ENCODE peak calls at places on chromosome 22, in six cellular contexts. C, X, P, Q, L and J are unnamed samples. For H3K4me1, the result is how much of the 10 kb centered on the place peaks cover.

GRCh38 chr22:30036656-30037055 is 43.6 kb upstream of the HORMAD2 start:
- DNase-seq in Q (no peak), X (no peak), C (peak), L (no peak), P (peak), J (no peak)

GRCh38 chr22:48139776-48140175 is 1377.3 kb downstream of the TBC1D22A start:
- DNase-seq in X (no peak), L (no peak), Q (no peak), P (no peak), C (no peak), J (no peak)

GRCh38 chr22:25900880-25901279 is 158.9 kb downstream of the MYO18B start:
- DNase-seq in C (no peak), L (no peak), Q (no peak), P (no peak), X (no peak), J (no peak)

GRCh38 chr22:29994027-29994715 is 86.1 kb upstream of the HORMAD2 start:
- DNase-seq in L (no peak), X (no peak), P (no peak), Q (no peak), C (no peak), J (no peak)

GRCh38 chr22:45865561-45866397 is 111.2 kb downstream of the WNT7B start:
- DNase-seq in X (no peak), Q (no peak), C (no peak), P (no peak), L (peak), J (no peak)

GRCh38 chr22:44930016-44930710 is 79.6 kb downstream of the PHF21B start:
- DNase-seq in C (no peak), Q (no peak), P (no peak), L (no peak), X (no peak), J (no peak)

GRCh38 chr22:47990486-47990885 is 1228.0 kb downstream of the TBC1D22A start:
- DNase-seq in C (no peak), X (no peak), P (no peak), Q (no peak), L (no peak), J (no peak)

GRCh38 chr22:30830907-30831306 is 136.2 kb downstream of the OSBP2 start:
- DNase-seq in P (no peak), L (peak), X (no peak), C (peak), Q (peak), J (no peak)

GRCh38 chr22:45948081-45948648 is 28.8 kb downstream of the WNT7B start:
- DNase-seq in P (no peak), L (no peak), X (no peak), Q (no peak), C (no peak), J (no peak)

GRCh38 chr22:40764743-40765441 is 54.3 kb downstream of the SLC25A17 start:
- DNase-seq in L (no peak), C (no peak), P (no peak), X (no peak), Q (no peak), J (no peak)

GRCh38 chr22:17717708-17718107 is 56.6 kb downstream of the BID start:
- DNase-seq in C (no peak), L (no peak), Q (no peak), X (no peak), P (no peak), J (no peak)

GRCh38 chr22:44530106-44530505 is 32.1 kb upstream of the RTL6 start:
- DNase-seq in X (peak), L (peak), C (no peak), Q (no peak), P (no peak), J (no peak)

GRCh38 chr22:46058591-46059519 is 81.9 kb upstream of the WNT7B start:
- DNase-seq in C (no peak), L (peak), Q (peak), X (peak), P (no peak), J (peak)

GRCh38 chr22:18110194-18110943 is at the start of gene TUBA8:
- DNase-seq in C (no peak), L (peak), X (peak), P (peak), Q (peak), J (peak)

GRCh38 chr22:29204617-29205183 is 996 bp upstream of the EMID1 start:
- DNase-seq in C (no peak), Q (no peak), L (no peak), X (no peak), P (no peak), J (no peak)

GRCh38 chr22:28951969-28952521 is 68.7 kb downstream of the ZNRF3 start:
- DNase-seq in X (no peak), L (peak), P (peak), Q (peak), C (no peak), J (no peak)

GRCh38 chr22:17116931-17117330 is 4.2 kb downstream of the TMEM121B start:
- DNase-seq in Q (no peak), X (no peak), C (no peak), L (peak), P (no peak), J (no peak)

GRCh38 chr22:44411226-44412135 is 86.6 kb downstream of the RTL6 start:
- DNase-seq in C (no peak), L (peak), Q (no peak), X (peak), P (peak), J (no peak)

GRCh38 chr22:47300698-47301405 is 538.4 kb downstream of the TBC1D22A start:
- DNase-seq in Q (no peak), C (no peak), X (no peak), L (no peak), P (no peak), J (no peak)

GRCh38 chr22:17954860-17955587 is 69.3 kb downstream of the MICAL3 start:
- DNase-seq in X (no peak), L (no peak), P (no peak), Q (no peak), C (no peak), J (no peak)

GRCh38 chr22:31691408-31691807 is 29.4 kb upstream of the PISD start:
- DNase-seq in L (no peak), Q (no peak), C (no peak), P (no peak), X (no peak), J (no peak)

GRCh38 chr22:36470162-36470993 is 11.1 kb downstream of the TXN2 start:
- DNase-seq in P (peak), X (peak), Q (peak), L (peak), C (peak), J (peak)

GRCh38 chr22:44994399-44995281 is 15.2 kb downstream of the PHF21B start:
- DNase-seq in C (no peak), X (no peak), L (no peak), Q (no peak), P (peak), J (no peak)

GRCh38 chr22:41009222-41009948 is 58.2 kb downstream of the RBX1 start:
- DNase-seq in L (no peak), X (peak), C (no peak), Q (no peak), P (no peak), J (no peak)

GRCh38 chr22:30312053-30312452 is 14.7 kb downstream of the TBC1D10A start:
- DNase-seq in P (no peak), L (no peak), C (peak), Q (no peak), X (no peak), J (peak)

GRCh38 chr22:26986884-26987283 is 329.5 kb downstream of the MIAT start:
- DNase-seq in X (no peak), P (no peak), C (no peak), L (no peak), Q (no peak), J (no peak)
- H3K27ac ChIP-seq in X (no peak), P (no peak), C (no peak), L (peak), Q (no peak), J (no peak)

DNA sequence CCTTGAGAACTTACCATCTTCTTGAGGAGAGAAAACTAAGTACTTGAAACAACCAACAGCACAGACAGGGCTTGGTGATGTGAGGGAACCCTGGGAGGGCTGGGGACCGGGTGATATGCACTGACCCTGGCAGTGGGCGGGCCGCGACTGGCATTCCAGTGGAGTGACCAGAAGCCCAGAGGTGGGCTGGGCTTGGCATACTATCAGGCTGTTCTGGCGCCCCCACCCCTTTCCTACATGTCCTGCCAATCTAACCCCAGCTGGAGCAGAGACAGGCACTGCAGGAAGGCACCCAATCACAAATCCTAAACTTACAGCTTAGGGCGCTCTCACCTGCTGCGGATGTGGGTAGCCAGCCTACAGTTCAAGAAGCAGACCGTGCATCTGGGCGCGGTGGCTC is 54.0 kb upstream of the GCAT start:
- DNase-seq in X (no peak), L (no peak), Q (peak), P (no peak), C (no peak), J (no peak)
- H3K4me1 ChIP-seq in X (half or more), L (under half), Q (half or more), P (under half), C (half or more), J (half or more)

GRCh38 chr22:49735411-49736311 is 92.0 kb downstream of the BRD1 start:
- DNase-seq in L (peak), C (no peak), P (peak), Q (no peak), X (peak), J (no peak)
- H3K27ac ChIP-seq in L (no peak), C (no peak), P (no peak), Q (no peak), X (no peak), J (no peak)

DNA sequence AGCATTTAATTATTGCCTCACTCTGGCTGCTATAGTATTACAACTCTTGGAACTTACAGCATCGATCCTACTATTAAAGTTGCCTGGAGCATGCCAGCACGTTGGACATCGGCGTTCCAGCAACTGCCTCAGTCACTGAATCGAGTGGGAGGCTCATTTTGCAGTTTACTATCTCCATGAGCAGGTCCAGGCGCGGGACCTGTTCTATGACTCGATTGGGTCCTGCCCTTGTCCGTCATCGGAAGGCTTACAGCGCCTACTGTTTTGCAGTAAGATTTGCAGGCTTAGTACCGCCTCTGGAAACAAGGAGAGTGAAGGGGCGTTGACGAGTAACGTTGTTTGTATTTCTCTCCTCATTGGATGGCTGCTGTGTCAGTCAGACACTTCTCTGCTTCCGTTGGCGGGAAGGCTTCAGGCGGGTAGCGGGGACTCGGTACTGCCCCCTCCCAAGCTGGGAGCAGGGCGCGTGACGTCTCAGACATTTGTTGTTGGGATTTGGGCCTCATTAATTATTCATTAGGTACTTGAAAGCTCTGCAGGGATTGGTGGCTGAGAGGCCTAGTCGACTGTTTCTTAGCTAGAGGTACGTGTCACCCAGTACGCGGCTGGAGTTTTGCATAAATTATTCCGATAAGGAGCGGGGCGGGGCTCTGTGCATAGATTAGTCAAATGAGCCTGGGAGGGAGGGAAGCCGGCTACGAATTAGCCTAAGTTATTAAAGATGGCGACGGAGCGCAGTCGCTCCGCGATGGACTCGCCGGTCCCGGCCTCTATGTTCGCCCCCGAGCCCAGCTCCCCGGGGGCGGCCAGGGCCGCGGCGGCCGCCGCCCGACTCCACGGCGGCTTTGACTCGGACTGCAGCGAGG is at the start of gene GTPBP1:
- DNase-seq in X (peak), C (peak), Q (peak), P (peak), L (peak), J (peak)
- H3K4me1 ChIP-seq in X (under half), C (under half), Q (under half), P (under half), L (under half), J (under half)

GRCh38 chr22:42931421-42932196 is 74.5 kb upstream of the ARFGAP3 start:
- DNase-seq in X (peak), C (no peak), P (no peak), Q (no peak), L (no peak), J (no peak)

GRCh38 chr22:42932857-42933782 is 76.0 kb upstream of the ARFGAP3 start:
- DNase-seq in C (no peak), P (no peak), Q (no peak), X (peak), L (peak), J (no peak)

GRCh38 chr22:42932197-42932519 is 75.1 kb upstream of the ARFGAP3 start:
- DNase-seq in X (no peak), P (no peak), Q (no peak), L (peak), C (no peak), J (no peak)

GRCh38 chr22:42937164-42937854 is 77.6 kb downstream of the PACSIN2 start:
- DNase-seq in L (peak), C (peak), Q (peak), X (peak), P (peak), J (peak)

GRCh38 chr22:42934338-42934737 is 77.3 kb upstream of the ARFGAP3 start:
- DNase-seq in P (no peak), C (no peak), X (peak), Q (no peak), L (peak), J (no peak)
- H3K27ac ChIP-seq in P (peak), C (no peak), X (peak), Q (peak), L (peak), J (peak)

GRCh38 chr22:42928969-42929837 is 72.1 kb upstream of the ARFGAP3 start:
- DNase-seq in C (no peak), P (no peak), Q (peak), L (peak), X (peak), J (peak)

GRCh38 chr22:42929838-42930155 is 72.7 kb upstream of the ARFGAP3 start:
- DNase-seq in Q (no peak), L (no peak), C (no peak), P (no peak), X (no peak), J (peak)

GRCh38 chr22:42938449-42938848 is 76.5 kb downstream of the PACSIN2 start:
- DNase-seq in C (no peak), Q (no peak), X (peak), P (no peak), L (peak), J (no peak)

GRCh38 chr22:42930810-42931420 is 73.8 kb upstream of the ARFGAP3 start:
- DNase-seq in L (peak), P (no peak), C (peak), Q (peak), X (peak), J (peak)

GRCh38 chr22:42933783-42934144 is 76.7 kb upstream of the ARFGAP3 start:
- DNase-seq in C (no peak), Q (peak), X (no peak), L (no peak), P (peak), J (no peak)
- H3K4me1 ChIP-seq in C (half or more), Q (half or more), X (half or more), L (under half), P (half or more), J (half or more)

DNA sequence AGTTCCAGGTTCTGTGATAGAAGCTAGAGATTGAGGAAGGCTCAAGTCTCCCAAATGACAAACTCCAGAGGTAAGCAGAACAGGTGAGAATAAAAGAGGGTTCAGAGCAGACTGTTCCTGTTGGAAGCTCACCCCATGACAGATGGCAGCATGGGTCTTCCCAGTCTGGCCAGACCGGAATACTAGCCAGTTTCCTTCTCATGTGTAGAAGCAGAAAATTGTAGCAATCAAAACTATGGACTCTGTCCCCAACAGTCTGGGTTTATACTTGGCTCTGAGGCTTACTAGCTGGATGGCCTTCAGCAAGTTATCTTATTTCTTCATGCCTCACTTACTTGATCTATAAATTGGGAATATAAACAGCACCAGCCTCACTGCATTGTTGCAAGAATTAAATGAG is 494.8 kb downstream of the MN1 start:
- DNase-seq in Q (no peak), P (no peak), X (no peak), C (no peak), L (no peak), J (no peak)
- H3K27ac ChIP-seq in Q (no peak), P (peak), X (no peak), C (no peak), L (no peak), J (no peak)

DNA sequence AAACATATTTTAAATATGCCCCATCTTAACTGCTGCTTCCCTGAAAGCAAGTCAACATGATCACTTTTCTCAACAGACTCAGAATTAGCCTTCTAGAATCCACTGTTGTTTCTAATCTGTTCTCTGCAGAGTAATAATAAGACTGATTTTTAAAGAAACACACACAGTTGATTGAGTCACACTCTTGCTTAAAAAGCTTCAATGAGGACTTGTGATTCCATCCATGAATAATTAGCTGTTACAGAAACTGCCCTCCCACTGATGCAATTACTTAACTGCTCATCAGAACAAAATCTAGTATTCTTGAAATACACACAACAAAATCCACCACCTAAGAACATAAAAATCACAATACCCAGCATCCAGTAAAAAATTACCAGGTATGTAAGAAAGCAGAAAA is 100.5 kb upstream of the TIMP3 start:
- DNase-seq in X (no peak), L (no peak), P (no peak), C (no peak), Q (no peak), J (no peak)
- H3K4me1 ChIP-seq in X (under half), L (under half), P (under half), C (under half), Q (under half), J (under half)